ENCODE peak calls at places on chromosomes 6 and 20, in six cellular contexts. L is HCT116, X is H1, E is HepG2, K is K562, D is GM12878. O is an unnamed sample.

GRCh38 chr20:48451401-48451800 is 376.4 kb downstream of the PREX1 start:
- DNase-seq in X (no peak), E (no peak), D (no peak), L (no peak), K (no peak), O (no peak)

GRCh38 chr6:19399406-19399805 is 437.8 kb upstream of the ID4 start:
- DNase-seq in E (no peak), K (no peak), L (no peak), X (no peak), D (no peak), O (no peak)

GRCh38 chr20:47150403-47151152 is 205.9 kb downstream of the ZMYND8 start:
- DNase-seq in D (no peak), E (peak), L (peak), X (peak), K (peak), O (peak)

GRCh38 chr6:45514454-45514853 is 136.7 kb upstream of the SUPT3H start:
- DNase-seq in L (no peak), X (no peak), D (no peak), E (no peak), K (no peak), O (no peak)

GRCh38 chr6:35960192-35960591 is 39.3 kb upstream of the SRPK1 start:
- DNase-seq in K (no peak), E (no peak), L (no peak), X (no peak), D (no peak), O (no peak)

GRCh38 chr6:111121789-111122350 is 34.6 kb downstream of the SLC16A10 start:
- DNase-seq in E (no peak), D (no peak), K (no peak), L (no peak), X (no peak), O (no peak)

GRCh38 chr6:106381223-106381622 is 20.7 kb downstream of the CRYBG1 start:
- DNase-seq in L (no peak), D (no peak), K (no peak), E (no peak), X (no peak), O (no peak)

GRCh38 chr6:150175611-150176151 is 32.8 kb downstream of the PPP1R14C start:
- DNase-seq in E (no peak), L (no peak), X (no peak), D (no peak), K (no peak), O (no peak)

GRCh38 chr20:8144282-8145245 is 12.5 kb downstream of the PLCB1 start:
- DNase-seq in X (no peak), D (no peak), E (peak), K (no peak), L (no peak), O (no peak)

GRCh38 chr6:108810057-108810643 is 38.1 kb upstream of the ARMC2 start:
- DNase-seq in K (no peak), L (no peak), E (no peak), D (no peak), X (no peak), O (no peak)

GRCh38 chr20:50516180-50516934 is 6.2 kb downstream of the PTPN1 start:
- DNase-seq in K (no peak), D (peak), X (no peak), E (no peak), L (no peak), O (no peak)

GRCh38 chr20:53072923-53073579 is 100.9 kb downstream of the TSHZ2 start:
- DNase-seq in L (no peak), D (no peak), K (no peak), X (no peak), E (no peak), O (no peak)

GRCh38 chr20:60791823-60792222 is 460.2 kb upstream of the CDH4 start:
- DNase-seq in K (no peak), E (no peak), D (no peak), L (no peak), X (no peak), O (no peak)

GRCh38 chr6:21539621-21540100 is 53.9 kb upstream of the SOX4 start:
- DNase-seq in D (no peak), L (no peak), K (no peak), E (no peak), X (no peak), O (no peak)

GRCh38 chr6:56570434-56571359 is 72.0 kb downstream of the DST start:
- DNase-seq in L (no peak), K (peak), X (no peak), D (no peak), E (peak), O (no peak)

GRCh38 chr20:38149880-38150594 is 15.0 kb downstream of the TGM2 start:
- DNase-seq in L (no peak), X (no peak), D (no peak), K (no peak), E (no peak), O (no peak)

GRCh38 chr6:46215213-46215612 is 44.4 kb upstream of the ENPP5 start:
- DNase-seq in L (no peak), X (peak), E (no peak), D (no peak), K (no peak), O (no peak)

GRCh38 chr6:168097621-168098430 is 18.8 kb upstream of the FRMD1 start:
- DNase-seq in X (no peak), E (no peak), K (no peak), D (no peak), L (no peak), O (no peak)

GRCh38 chr6:134959603-134960002 is 9.7 kb upstream of the ALDH8A1 start:
- DNase-seq in E (no peak), K (no peak), X (no peak), L (no peak), D (no peak), O (no peak)

GRCh38 chr6:83708970-83709747 is at the start of gene SNAP91:
- DNase-seq in D (no peak), X (peak), K (no peak), L (no peak), E (no peak), O (no peak)

GRCh38 chr20:53903652-53903987 is 166.8 kb downstream of the BCAS1 start:
- DNase-seq in L (no peak), X (no peak), K (no peak), D (no peak), E (no peak), O (no peak)

GRCh38 chr6:167565388-167565787 is 240.5 kb downstream of the TTLL2 start:
- DNase-seq in X (no peak), E (no peak), L (no peak), K (no peak), D (no peak), O (no peak)

GRCh38 chr20:48923149-48923718 is 1.7 kb downstream of the ARFGEF2 start:
- DNase-seq in E (peak), D (no peak), K (no peak), L (no peak), X (no peak), O (no peak)

GRCh38 chr6:132483779-132484679 is 28.9 kb downstream of the STX7 start:
- DNase-seq in E (peak), L (peak), K (peak), D (peak), X (no peak), O (peak)

GRCh38 chr20:35511814-35512420 is 17.5 kb downstream of the C20orf173 start:
- DNase-seq in X (no peak), K (peak), E (peak), D (no peak), L (no peak), O (peak)

GRCh38 chr6:6931047-6932025 is 176.4 kb upstream of the RREB1 start:
- DNase-seq in X (no peak), L (no peak), E (no peak), D (peak), K (no peak), O (no peak)

GRCh38 chr6:163637524-163637923 is 223.0 kb downstream of the QKI start:
- DNase-seq in X (no peak), D (peak), K (no peak), E (no peak), L (no peak), O (no peak)

GRCh38 chr6:135144678-135145508 is 36.2 kb upstream of the MYB start:
- DNase-seq in L (peak), K (peak), E (peak), D (no peak), X (no peak), O (no peak)

GRCh38 chr20:5674176-5674660 is 76.0 kb upstream of the SHLD1 start:
- DNase-seq in E (peak), L (peak), X (no peak), D (peak), K (no peak), O (no peak)

GRCh38 chr6:107786709-107787588 is 37.2 kb downstream of the SCML4 start:
- DNase-seq in K (no peak), E (no peak), X (peak), L (no peak), D (peak), O (no peak)

GRCh38 chr6:141167945-141168344 is 964.8 kb upstream of the GJE1 start:
- DNase-seq in D (no peak), L (no peak), K (no peak), X (no peak), E (no peak), O (no peak)

GRCh38 chr20:5933802-5934436 is 16.4 kb downstream of the TRMT6 start:
- DNase-seq in L (no peak), D (peak), E (peak), X (no peak), K (peak), O (no peak)

GRCh38 chr6:36851149-36851614 is 11.9 kb upstream of the CPNE5 start:
- DNase-seq in L (peak), X (peak), D (no peak), K (peak), E (peak), O (no peak)

GRCh38 chr20:22684763-22685443 is 100.5 kb upstream of the FOXA2 start:
- DNase-seq in X (no peak), E (no peak), K (peak), D (no peak), L (no peak), O (no peak)

GRCh38 chr20:34472246-34472925 is 43.8 kb upstream of the DYNLRB1 start:
- DNase-seq in D (no peak), K (peak), E (no peak), X (no peak), L (peak), O (no peak)

DNA sequence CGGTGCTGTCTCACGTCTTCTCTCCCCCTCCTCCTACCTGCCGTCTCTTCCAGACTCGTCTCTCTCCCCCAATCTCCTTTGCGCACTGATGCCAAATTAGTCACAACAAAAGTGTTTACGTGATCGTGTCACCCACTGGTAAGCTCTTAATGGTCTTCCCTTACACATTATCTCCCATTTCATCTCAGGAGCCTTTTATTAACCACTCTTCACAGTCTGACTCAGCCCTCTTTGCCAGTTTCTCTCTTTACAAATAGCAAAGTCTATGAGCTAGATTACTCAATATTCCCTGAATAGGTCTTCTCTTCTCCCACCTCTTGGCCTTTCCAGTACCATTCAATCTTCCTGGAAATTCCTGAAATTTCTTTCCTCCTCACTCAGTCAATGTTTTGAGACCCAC is 247.0 kb downstream of the ESR1 start:
- DNase-seq in K (no peak), D (no peak), X (no peak), E (peak), L (peak), O (no peak)
- TF ChIP-seq ZNF274 in K (no peak), D (no peak), X (no peak), E (no peak), L (no peak), O (no peak)

GRCh38 chr6:116663308-116663707 is 5.3 kb downstream of the ZUP1 start:
- DNase-seq in L (no peak), X (no peak), E (no peak), D (no peak), K (no peak), O (no peak)
- H3K9ac ChIP-seq in L (no peak), X (no peak), E (no peak), D (no peak), K (no peak), O (no peak)

DNA sequence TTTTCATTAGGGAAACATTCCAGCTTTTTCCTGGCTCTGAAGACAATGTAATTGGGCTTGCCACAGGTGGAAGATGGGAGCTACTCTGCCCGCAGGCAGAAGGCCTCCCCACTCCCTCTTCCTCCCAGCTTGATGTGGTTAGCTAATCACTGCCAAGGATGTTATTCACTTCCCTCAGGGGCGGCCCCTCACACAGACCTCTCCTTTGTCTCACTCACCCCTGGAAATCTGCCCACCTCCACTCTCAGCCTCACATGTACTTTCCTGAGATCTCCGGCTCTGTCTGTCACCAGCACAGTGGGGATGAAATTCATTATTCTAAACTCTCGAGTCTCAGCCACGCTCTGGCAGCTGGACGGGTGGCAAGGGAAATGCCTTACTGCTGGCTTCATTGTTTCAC is 100.7 kb downstream of the ANKRD60 start:
- DNase-seq in X (peak), L (peak), E (peak), K (no peak), D (no peak), O (no peak)
- TF ChIP-seq ZNF274 in X (no peak), L (no peak), E (no peak), K (no peak), D (no peak), O (no peak)

GRCh38 chr20:62043131-62043914 is 22.4 kb downstream of the TAF4 start:
- DNase-seq in K (no peak), X (no peak), E (peak), D (no peak), L (no peak), O (no peak)

GRCh38 chr20:62042025-62042820 is 23.5 kb downstream of the TAF4 start:
- DNase-seq in L (no peak), X (no peak), K (no peak), D (no peak), E (no peak), O (no peak)

GRCh38 chr20:62040933-62041332 is 24.7 kb downstream of the TAF4 start:
- DNase-seq in E (no peak), D (no peak), X (no peak), L (no peak), K (no peak), O (no peak)

GRCh38 chr20:62040381-62040922 is 25.2 kb downstream of the TAF4 start:
- DNase-seq in D (no peak), L (no peak), K (no peak), X (no peak), E (no peak), O (no peak)

DNA sequence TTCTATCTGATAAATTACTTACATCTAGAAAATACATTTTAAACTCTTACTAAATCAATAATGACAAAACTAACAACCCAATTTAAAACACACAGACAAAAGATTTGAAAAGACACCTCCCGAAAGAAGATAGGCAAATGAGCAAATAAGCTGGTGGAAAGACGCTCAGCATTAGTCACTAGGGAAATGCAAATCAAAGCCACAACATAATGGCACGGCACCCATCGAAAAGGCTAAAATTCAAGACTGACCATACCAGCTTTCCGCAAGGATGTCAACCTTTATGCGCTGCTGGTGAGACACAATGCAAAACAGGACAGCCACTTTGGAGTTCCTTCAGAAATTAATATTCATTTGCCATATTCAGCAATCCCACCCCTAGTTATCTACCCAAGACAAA is 25.9 kb downstream of the TAF4 start:
- DNase-seq in K (no peak), E (no peak), X (no peak), D (peak), L (no peak), O (no peak)
- H3K9ac ChIP-seq in K (no peak), E (no peak), X (no peak), D (no peak), L (no peak), O (no peak)

DNA sequence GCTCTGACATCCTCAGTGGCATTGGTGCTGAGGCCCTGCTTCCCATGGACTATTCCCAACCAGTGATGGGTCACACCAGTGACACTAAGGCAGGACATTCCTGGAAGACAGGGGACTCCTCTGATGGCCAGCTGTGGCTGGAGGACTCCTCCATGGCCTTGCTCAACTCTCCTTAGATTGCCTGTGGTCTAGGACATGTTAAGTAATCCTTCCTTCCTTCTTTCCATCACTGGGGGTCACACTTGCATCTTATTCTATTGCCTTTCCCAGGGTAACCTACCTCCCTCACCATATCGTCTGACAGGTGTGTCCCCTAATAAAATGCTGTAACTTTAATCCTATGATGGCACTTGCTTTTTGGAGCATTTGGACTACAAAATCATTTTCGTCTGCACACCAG is 24.5 kb upstream of the HLA-A start:
- DNase-seq in L (no peak), X (no peak), D (no peak), K (peak), E (no peak), O (no peak)
- TF ChIP-seq ZNF274 in L (no peak), X (no peak), D (no peak), K (no peak), E (no peak), O (no peak)

GRCh38 chr20:62702008-62702290 is 6.7 kb upstream of the NTSR1 start:
- DNase-seq in E (no peak), K (no peak), X (no peak), D (no peak), L (no peak), O (no peak)

GRCh38 chr20:62701161-62702007 is 7.3 kb upstream of the NTSR1 start:
- DNase-seq in L (no peak), E (no peak), K (no peak), X (no peak), D (no peak), O (no peak)

GRCh38 chr20:62704341-62704948 is 4.2 kb upstream of the NTSR1 start:
- DNase-seq in X (no peak), L (peak), D (no peak), K (no peak), E (peak), O (no peak)

GRCh38 chr20:62703853-62704228 is 4.8 kb upstream of the NTSR1 start:
- DNase-seq in X (no peak), D (no peak), K (no peak), L (no peak), E (no peak), O (no peak)

DNA sequence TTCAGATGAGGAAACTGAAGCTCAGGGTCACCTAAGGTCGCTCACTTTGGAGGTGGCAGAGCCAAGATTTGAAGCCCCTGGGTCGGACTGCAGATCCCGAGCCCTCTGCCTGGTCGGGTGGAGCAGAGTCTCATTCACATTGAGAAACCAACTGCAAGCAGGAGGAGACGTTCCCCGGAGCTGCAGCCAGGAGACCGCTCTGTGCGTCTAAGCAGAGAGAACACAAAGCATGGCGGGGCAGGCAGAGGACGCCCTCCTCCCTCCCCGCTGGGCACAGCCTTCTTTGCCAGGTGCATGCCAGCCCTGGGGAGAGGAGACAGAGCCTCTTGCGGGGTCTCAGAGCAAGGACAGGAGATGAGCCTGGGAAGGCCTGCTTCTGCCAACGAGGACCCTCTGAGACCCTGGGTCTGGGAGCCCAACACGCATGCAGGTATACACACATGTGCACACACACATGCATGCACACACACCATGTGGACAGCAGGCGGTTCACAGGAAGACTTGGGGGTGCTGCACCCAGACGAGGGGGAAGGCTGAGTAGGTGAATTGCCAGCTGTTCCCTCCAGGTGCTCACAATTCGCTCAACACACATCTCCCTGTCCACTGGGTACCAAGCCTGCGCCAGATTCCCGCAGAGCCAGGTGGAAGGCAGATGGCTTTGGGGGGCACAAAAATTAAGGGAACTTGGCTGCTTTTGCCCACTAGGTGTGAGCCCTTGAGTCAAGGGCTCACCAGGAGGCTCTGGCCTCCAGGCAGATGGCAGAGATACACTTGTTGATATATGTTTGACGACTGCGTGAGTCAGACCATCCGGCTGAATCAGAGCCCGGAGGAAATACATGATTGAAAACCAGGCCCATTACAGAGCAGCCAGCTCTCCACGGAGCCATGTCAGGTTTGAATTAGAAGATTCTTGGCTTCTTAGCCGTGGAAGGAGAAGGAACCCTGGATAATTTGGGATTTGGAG is 5.5 kb upstream of the NTSR1 start:
- DNase-seq in E (peak), K (peak), L (peak), D (no peak), X (no peak), O (no peak)
- H3K9ac ChIP-seq in E (no peak), K (no peak), L (peak), D (no peak), X (no peak), O (no peak)

GRCh38 chr6:18072841-18073240 is 49.6 kb downstream of the NHLRC1 start:
- DNase-seq in L (no peak), E (no peak), X (no peak), K (no peak), D (no peak), O (no peak)
- TF ChIP-seq ZNF274 in L (no peak), E (no peak), X (no peak), K (no peak), D (no peak), O (no peak)

GRCh38 chr20:45581702-45582101 is 2.6 kb upstream of the WFDC8 start:
- DNase-seq in D (no peak), K (no peak), E (no peak), L (no peak), X (no peak), O (no peak)
- H3K9ac ChIP-seq in D (no peak), K (no peak), E (no peak), L (no peak), X (no peak), O (no peak)

GRCh38 chr6:70289299-70289698 is 13.6 kb downstream of the COL9A1 start:
- DNase-seq in L (no peak), D (no peak), E (peak), X (no peak), K (no peak), O (no peak)
- TF ChIP-seq ZNF274 in L (no peak), D (no peak), E (no peak), X (no peak), K (no peak), O (no peak)

O was measured in NT2/D1.